ENCODE peak calls at places on chromosomes 11 and 22, in seven cellular contexts. One of them, this sample, is unnamed.

GRCh38 chr22:36358533-36359171 is 29.1 kb downstream of the MYH9 start:
- DNase-seq in sigmoid colon: peak
- DNase-seq in transverse colon: no peak
- DNase-seq in ovary: no peak
- DNase-seq in mesendoderm: no peak
- DNase-seq in small intestine: no peak
- DNase-seq in PC-9: no peak
- DNase-seq in this sample: no peak

GRCh38 chr11:44625759-44626523 is 60.5 kb downstream of the CD82 start:
- DNase-seq in sigmoid colon: peak
- DNase-seq in small intestine: no peak
- DNase-seq in PC-9: no peak
- DNase-seq in mesendoderm: no peak
- DNase-seq in transverse colon: peak
- DNase-seq in ovary: peak
- DNase-seq in this sample: peak

GRCh38 chr22:35995772-35996171 is 32.9 kb downstream of the RBFOX2 start:
- DNase-seq in PC-9: no peak
- DNase-seq in ovary: peak
- DNase-seq in small intestine: no peak
- DNase-seq in transverse colon: peak
- DNase-seq in sigmoid colon: peak
- DNase-seq in mesendoderm: peak
- DNase-seq in this sample: no peak

GRCh38 chr22:19810381-19811141 is 44.1 kb downstream of the GNB1L start:
- DNase-seq in sigmoid colon: peak
- DNase-seq in mesendoderm: peak
- DNase-seq in small intestine: no peak
- DNase-seq in transverse colon: no peak
- DNase-seq in ovary: peak
- DNase-seq in PC-9: no peak
- DNase-seq in this sample: no peak

GRCh38 chr11:34423300-34423699 is 15.4 kb upstream of the CAT start:
- DNase-seq in small intestine: no peak
- DNase-seq in mesendoderm: peak
- DNase-seq in PC-9: peak
- DNase-seq in sigmoid colon: no peak
- DNase-seq in ovary: no peak
- DNase-seq in transverse colon: no peak
- DNase-seq in this sample: no peak

GRCh38 chr22:43377486-43377995 is 34.3 kb upstream of the MPPED1 start:
- DNase-seq in transverse colon: no peak
- DNase-seq in small intestine: no peak
- DNase-seq in ovary: peak
- DNase-seq in PC-9: no peak
- DNase-seq in sigmoid colon: no peak
- DNase-seq in mesendoderm: no peak
- DNase-seq in this sample: no peak

GRCh38 chr11:103652013-103652412 is 384.4 kb upstream of the DDI1 start:
- DNase-seq in small intestine: no peak
- DNase-seq in mesendoderm: no peak
- DNase-seq in ovary: no peak
- DNase-seq in sigmoid colon: no peak
- DNase-seq in transverse colon: no peak
- DNase-seq in PC-9: no peak
- DNase-seq in this sample: no peak

GRCh38 chr11:24585192-24585591 is 88.3 kb downstream of the LUZP2 start:
- DNase-seq in mesendoderm: no peak
- DNase-seq in sigmoid colon: no peak
- DNase-seq in small intestine: no peak
- DNase-seq in ovary: no peak
- DNase-seq in PC-9: no peak
- DNase-seq in transverse colon: no peak
- DNase-seq in this sample: no peak

GRCh38 chr22:41687901-41688364 is 734 bp downstream of the SNU13 start:
- DNase-seq in ovary: peak
- DNase-seq in PC-9: no peak
- DNase-seq in mesendoderm: peak
- DNase-seq in transverse colon: peak
- DNase-seq in sigmoid colon: no peak
- DNase-seq in small intestine: peak
- DNase-seq in this sample: peak

GRCh38 chr22:27885977-27886842 is 32.8 kb downstream of the PITPNB start:
- DNase-seq in small intestine: peak
- DNase-seq in transverse colon: peak
- DNase-seq in mesendoderm: peak
- DNase-seq in ovary: no peak
- DNase-seq in sigmoid colon: no peak
- DNase-seq in PC-9: peak
- DNase-seq in this sample: no peak

GRCh38 chr11:1647901-1648721 is 18.5 kb downstream of the KRTAP5-5 start:
- DNase-seq in PC-9: no peak
- DNase-seq in small intestine: no peak
- DNase-seq in ovary: no peak
- DNase-seq in transverse colon: no peak
- DNase-seq in mesendoderm: no peak
- DNase-seq in sigmoid colon: no peak
- DNase-seq in this sample: no peak

GRCh38 chr11:68215087-68215445 is 2.0 kb upstream of the KMT5B start:
- DNase-seq in mesendoderm: no peak
- DNase-seq in PC-9: no peak
- DNase-seq in small intestine: no peak
- DNase-seq in sigmoid colon: no peak
- DNase-seq in transverse colon: no peak
- DNase-seq in ovary: peak
- DNase-seq in this sample: peak

GRCh38 chr11:128187829-128188228 is 399.5 kb downstream of the ETS1 start:
- DNase-seq in small intestine: no peak
- DNase-seq in PC-9: no peak
- DNase-seq in mesendoderm: no peak
- DNase-seq in ovary: no peak
- DNase-seq in transverse colon: no peak
- DNase-seq in sigmoid colon: no peak
- DNase-seq in this sample: no peak

GRCh38 chr11:1964955-1965354 is 17.8 kb downstream of the MRPL23 start:
- DNase-seq in small intestine: no peak
- DNase-seq in PC-9: no peak
- DNase-seq in ovary: peak
- DNase-seq in transverse colon: no peak
- DNase-seq in mesendoderm: no peak
- DNase-seq in sigmoid colon: no peak
- DNase-seq in this sample: peak

GRCh38 chr11:2862950-2863618 is 22.5 kb downstream of the CDKN1C start:
- DNase-seq in sigmoid colon: no peak
- DNase-seq in mesendoderm: peak
- DNase-seq in small intestine: no peak
- DNase-seq in transverse colon: no peak
- DNase-seq in PC-9: no peak
- DNase-seq in ovary: no peak
- DNase-seq in this sample: no peak

GRCh38 chr11:11510939-11511338 is 110.9 kb downstream of the GALNT18 start:
- DNase-seq in small intestine: no peak
- DNase-seq in transverse colon: peak
- DNase-seq in PC-9: no peak
- DNase-seq in ovary: no peak
- DNase-seq in mesendoderm: no peak
- DNase-seq in sigmoid colon: peak
- DNase-seq in this sample: no peak

GRCh38 chr11:12174145-12175143 is 64.1 kb downstream of the MICAL2 start:
- DNase-seq in small intestine: no peak
- DNase-seq in mesendoderm: no peak
- DNase-seq in ovary: no peak
- DNase-seq in PC-9: no peak
- DNase-seq in transverse colon: no peak
- DNase-seq in sigmoid colon: no peak
- DNase-seq in this sample: no peak

GRCh38 chr11:126628790-126629621 is 273.5 kb downstream of the ST3GAL4 start:
- DNase-seq in PC-9: no peak
- DNase-seq in sigmoid colon: no peak
- DNase-seq in transverse colon: no peak
- DNase-seq in ovary: no peak
- DNase-seq in mesendoderm: peak
- DNase-seq in small intestine: peak
- DNase-seq in this sample: no peak

GRCh38 chr22:47209077-47209514 is 446.6 kb downstream of the TBC1D22A start:
- DNase-seq in sigmoid colon: peak
- DNase-seq in transverse colon: no peak
- DNase-seq in PC-9: no peak
- DNase-seq in mesendoderm: no peak
- DNase-seq in ovary: no peak
- DNase-seq in small intestine: peak
- DNase-seq in this sample: no peak

GRCh38 chr11:108206969-108207682 is 15.3 kb downstream of the NPAT start:
- DNase-seq in mesendoderm: no peak
- DNase-seq in sigmoid colon: no peak
- DNase-seq in ovary: no peak
- DNase-seq in transverse colon: no peak
- DNase-seq in small intestine: no peak
- DNase-seq in PC-9: no peak
- DNase-seq in this sample: no peak

DNA sequence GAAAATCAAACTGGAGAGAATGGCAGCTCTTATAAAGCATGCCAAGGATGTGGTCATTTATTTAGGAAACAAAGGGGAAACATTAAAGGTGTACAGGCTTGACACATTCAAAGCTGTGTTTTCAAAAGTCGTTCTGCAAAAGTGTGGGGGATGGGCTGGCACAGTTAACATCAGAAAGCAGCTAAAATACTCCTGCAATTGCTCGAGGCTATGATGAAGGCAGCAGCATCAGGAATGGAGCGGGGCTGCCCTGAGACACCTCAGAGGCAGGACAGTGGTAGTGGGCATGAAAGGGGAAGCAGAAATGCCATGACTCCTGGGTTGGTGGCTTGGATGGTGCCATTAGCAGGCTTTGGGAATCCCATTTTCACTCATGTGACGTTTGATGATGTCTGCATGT is 701 bp downstream of the NCAPD3 start:
- DNase-seq in ovary: no peak
- DNase-seq in small intestine: peak
- DNase-seq in transverse colon: no peak
- DNase-seq in sigmoid colon: no peak
- DNase-seq in mesendoderm: no peak
- DNase-seq in PC-9: no peak
- DNase-seq in this sample: no peak
- H3K27ac ChIP-seq in ovary: no peak
- H3K27ac ChIP-seq in small intestine: no peak
- H3K27ac ChIP-seq in transverse colon: peak
- H3K27ac ChIP-seq in sigmoid colon: no peak
- H3K27ac ChIP-seq in mesendoderm: no peak
- H3K27ac ChIP-seq in PC-9: no peak
- H3K27ac ChIP-seq in this sample: no peak

GRCh38 chr11:65919151-65920034 is at the start of gene DRAP1:
- DNase-seq in PC-9: peak
- DNase-seq in mesendoderm: peak
- DNase-seq in sigmoid colon: peak
- DNase-seq in transverse colon: peak
- DNase-seq in ovary: peak
- DNase-seq in small intestine: peak
- DNase-seq in this sample: peak

GRCh38 chr11:65918211-65919150 is at the start of gene C11orf68:
- DNase-seq in transverse colon: no peak
- DNase-seq in ovary: no peak
- DNase-seq in mesendoderm: peak
- DNase-seq in small intestine: peak
- DNase-seq in sigmoid colon: peak
- DNase-seq in PC-9: no peak
- DNase-seq in this sample: no peak

GRCh38 chr11:65921876-65922275 is 2.6 kb downstream of the DRAP1 start:
- DNase-seq in sigmoid colon: no peak
- DNase-seq in mesendoderm: no peak
- DNase-seq in ovary: no peak
- DNase-seq in PC-9: no peak
- DNase-seq in transverse colon: no peak
- DNase-seq in small intestine: no peak
- DNase-seq in this sample: no peak

GRCh38 chr11:65921033-65921555 is 1.9 kb downstream of the DRAP1 start:
- DNase-seq in PC-9: no peak
- DNase-seq in small intestine: no peak
- DNase-seq in sigmoid colon: no peak
- DNase-seq in ovary: peak
- DNase-seq in mesendoderm: no peak
- DNase-seq in transverse colon: no peak
- DNase-seq in this sample: no peak

GRCh38 chr11:65920035-65920802 is 993 bp downstream of the DRAP1 start:
- DNase-seq in small intestine: no peak
- DNase-seq in transverse colon: peak
- DNase-seq in mesendoderm: no peak
- DNase-seq in ovary: peak
- DNase-seq in PC-9: no peak
- DNase-seq in sigmoid colon: peak
- DNase-seq in this sample: peak
- H3K27ac ChIP-seq in small intestine: no peak
- H3K27ac ChIP-seq in transverse colon: peak
- H3K27ac ChIP-seq in mesendoderm: no peak
- H3K27ac ChIP-seq in ovary: no peak
- H3K27ac ChIP-seq in PC-9: no peak
- H3K27ac ChIP-seq in sigmoid colon: peak
- H3K27ac ChIP-seq in this sample: peak

GRCh38 chr11:65320386-65321075 is 5.9 kb downstream of the CDC42EP2 start:
- DNase-seq in PC-9: no peak
- DNase-seq in small intestine: no peak
- DNase-seq in ovary: no peak
- DNase-seq in mesendoderm: no peak
- DNase-seq in transverse colon: no peak
- DNase-seq in sigmoid colon: no peak
- DNase-seq in this sample: no peak
- H3K27ac ChIP-seq in PC-9: no peak
- H3K27ac ChIP-seq in small intestine: no peak
- H3K27ac ChIP-seq in ovary: no peak
- H3K27ac ChIP-seq in mesendoderm: no peak
- H3K27ac ChIP-seq in transverse colon: no peak
- H3K27ac ChIP-seq in sigmoid colon: no peak
- H3K27ac ChIP-seq in this sample: peak

DNA sequence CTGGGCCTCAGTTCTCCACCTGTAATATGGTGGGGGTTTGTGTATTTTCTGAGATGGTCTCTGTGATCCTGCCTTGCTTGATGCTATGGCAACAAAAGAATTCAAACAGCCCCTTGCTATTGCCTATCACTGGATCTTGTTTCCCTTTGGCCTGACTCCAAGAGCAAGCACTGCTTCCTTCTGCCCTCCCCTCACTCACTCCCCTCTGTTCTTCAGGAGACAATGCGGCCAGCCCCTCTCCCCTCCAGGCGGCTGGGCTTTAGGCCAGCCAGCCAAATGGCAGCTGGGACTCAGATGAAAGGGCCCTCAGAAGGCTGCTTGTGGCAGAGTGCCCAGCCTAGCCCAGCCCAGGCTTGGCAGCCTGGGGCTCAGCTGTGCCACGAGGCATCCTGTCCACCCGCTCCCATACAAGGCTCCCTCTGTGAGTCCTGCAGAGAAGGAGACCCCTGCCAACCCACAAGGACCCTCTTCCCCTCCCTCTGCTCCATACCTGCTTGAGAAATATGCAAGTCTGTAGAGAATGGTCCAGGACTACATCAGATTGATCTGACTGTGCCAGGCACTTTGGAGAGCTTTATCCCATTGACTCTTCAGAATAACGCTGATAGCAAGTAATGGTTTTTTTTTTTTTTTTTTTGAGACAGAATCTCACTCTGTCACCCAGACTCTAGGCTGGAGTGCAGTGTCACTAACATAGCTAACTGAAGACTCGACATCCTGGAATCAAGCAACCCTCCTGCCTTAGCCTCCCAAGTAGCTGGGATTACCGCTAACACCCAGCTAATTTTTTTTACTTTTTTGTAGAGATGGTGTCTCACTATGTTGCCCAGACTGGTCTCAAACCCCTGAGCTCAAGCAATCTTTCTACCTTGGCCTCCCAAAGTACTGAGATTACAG is 7.6 kb upstream of the KCTD14 start:
- DNase-seq in transverse colon: peak
- DNase-seq in small intestine: peak
- DNase-seq in ovary: peak
- DNase-seq in mesendoderm: peak
- DNase-seq in PC-9: peak
- DNase-seq in sigmoid colon: peak
- DNase-seq in this sample: peak
- H3K27ac ChIP-seq in transverse colon: peak
- H3K27ac ChIP-seq in small intestine: no peak
- H3K27ac ChIP-seq in ovary: no peak
- H3K27ac ChIP-seq in mesendoderm: no peak
- H3K27ac ChIP-seq in PC-9: peak
- H3K27ac ChIP-seq in sigmoid colon: peak
- H3K27ac ChIP-seq in this sample: no peak

This sample was measured in upper lobe of right lung.